ENCODE peak calls at places on chromosomes 16 and 17, in six cellular contexts. B, A, D, P, N and M are unnamed samples.

GRCh38 chr16:89510526-89510925 is 2.3 kb downstream of the SPG7 start:
- DNase-seq in P (no peak), B (no peak), N (no peak), A (no peak), D (no peak), M (no peak)

GRCh38 chr17:35460354-35460851 is 11.8 kb upstream of the SLFN13 start:
- DNase-seq in B (peak; percentile 22), D (no peak), A (peak; percentile 31), P (peak; percentile 47), N (no peak), M (no peak)

GRCh38 chr17:77386502-77387192 is 245.9 kb downstream of the SEC14L1 start:
- DNase-seq in B (no peak), D (no peak), P (no peak), N (no peak), A (no peak), M (no peak)

GRCh38 chr17:16975744-16976625 is 4.1 kb upstream of the TNFRSF13B start:
- DNase-seq in P (no peak), N (no peak), A (no peak), B (no peak), D (no peak), M (peak; percentile 6)

GRCh38 chr16:21117567-21117966 is 33.1 kb downstream of the DNAH3 start:
- DNase-seq in B (no peak), N (no peak), D (no peak), A (no peak), P (no peak), M (no peak)

GRCh38 chr17:44117351-44117750 is 6.1 kb downstream of the HDAC5 start:
- DNase-seq in A (no peak), B (no peak), N (no peak), P (no peak), D (no peak), M (no peak)

GRCh38 chr17:1541367-1541904 is 21.2 kb downstream of the PITPNA start:
- DNase-seq in B (no peak), D (no peak), N (no peak), P (no peak), A (no peak), M (no peak)

GRCh38 chr17:33712120-33712519 is 419.0 kb upstream of the ASIC2 start:
- DNase-seq in B (no peak), A (no peak), P (no peak), D (no peak), N (no peak), M (no peak)